ENCODE peak calls at places on chromosomes 13 and 19, in seven cellular contexts. S is IMR-90, F is kidney epithelial cell, C is AG04450, J is GM12865, B is GM06990, Q is MCF 10A. U is an unnamed sample.

GRCh38 chr13:97369269-97369893 is 64.6 kb upstream of the RAP2A start:
- DNase-seq in C (no peak), F (no peak), S (no peak), J (peak), Q (peak), B (peak), U (no peak)

GRCh38 chr19:16153582-16154336 is 10.3 kb downstream of the HSH2D start:
- DNase-seq in J (peak), F (no peak), Q (no peak), C (no peak), B (no peak), S (no peak), U (no peak)

GRCh38 chr13:47417485-47417884 is 520.6 kb upstream of the HTR2A start:
- DNase-seq in J (no peak), Q (no peak), C (no peak), S (no peak), F (no peak), B (no peak), U (no peak)

GRCh38 chr13:100543872-100544602 is 44.6 kb downstream of the GGACT start:
- DNase-seq in Q (no peak), J (no peak), B (no peak), F (peak), C (no peak), S (no peak), U (no peak)

GRCh38 chr13:113113846-113114271 is 8.3 kb downstream of the F7 start:
- DNase-seq in J (no peak), B (no peak), Q (no peak), F (no peak), C (no peak), S (no peak), U (no peak)

GRCh38 chr19:34096020-34096915 is 76.0 kb upstream of the LSM14A start:
- DNase-seq in J (peak), F (peak), B (no peak), S (peak), C (peak), Q (peak), U (peak)

GRCh38 chr19:56566904-56567273 is 379 bp upstream of the ZNF470 start:
- DNase-seq in Q (no peak), C (no peak), S (no peak), B (no peak), F (no peak), J (peak), U (no peak)

GRCh38 chr13:23771966-23772365 is 117.2 kb downstream of the MIPEP start:
- DNase-seq in J (no peak), F (no peak), S (no peak), B (no peak), C (no peak), Q (no peak), U (no peak)

GRCh38 chr19:1390594-1391423 is 7.1 kb downstream of the NDUFS7 start:
- DNase-seq in Q (no peak), S (no peak), F (no peak), C (no peak), J (no peak), B (no peak), U (no peak)

GRCh38 chr13:30581582-30581981 is 36.1 kb upstream of the USPL1 start:
- DNase-seq in F (no peak), S (peak), Q (peak), B (no peak), J (peak), C (no peak), U (peak)

GRCh38 chr13:93066187-93066586 is 160.4 kb upstream of the GPC6 start:
- DNase-seq in J (no peak), C (peak), F (no peak), B (no peak), Q (peak), S (peak), U (peak)

GRCh38 chr19:51511353-51511752 is 9.8 kb upstream of the SIGLEC12 start:
- DNase-seq in S (no peak), Q (peak), F (no peak), C (no peak), J (peak), B (no peak), U (no peak)

GRCh38 chr13:22880756-22881701 is 299.8 kb upstream of the SGCG start:
- DNase-seq in J (no peak), Q (no peak), F (no peak), B (no peak), C (no peak), S (no peak), U (no peak)

GRCh38 chr19:7522923-7523667 is 671 bp downstream of the MCOLN1 start:
- DNase-seq in Q (no peak), B (no peak), C (no peak), S (no peak), F (no peak), J (no peak), U (peak)

GRCh38 chr13:102729560-102730275 is 34.9 kb upstream of the METTL21C start:
- DNase-seq in B (no peak), S (peak), Q (peak), J (no peak), F (no peak), C (no peak), U (peak)

GRCh38 chr19:45677351-45678230 is 9.6 kb downstream of the GIPR start:
- DNase-seq in F (peak), B (peak), C (no peak), Q (peak), J (peak), S (peak), U (peak)
- TF ChIP-seq CTCF in F (peak), B (peak), C (no peak), Q (no peak), J (peak), S (no peak), U (no peak)

GRCh38 chr19:17309962-17310461 is 649 bp downstream of the DDA1 start:
- DNase-seq in B (no peak), S (no peak), Q (no peak), J (no peak), C (no peak), F (no peak), U (no peak)

GRCh38 chr19:17306285-17306714 is 628 bp downstream of the MRPL34 start:
- DNase-seq in J (no peak), F (no peak), B (no peak), C (no peak), S (no peak), Q (no peak), U (no peak)

GRCh38 chr19:17307876-17308377 is 1.4 kb upstream of the DDA1 start:
- DNase-seq in S (no peak), F (no peak), B (no peak), C (no peak), J (no peak), Q (no peak), U (no peak)

GRCh38 chr19:17311455-17312248 is 2.3 kb downstream of the DDA1 start:
- DNase-seq in B (no peak), Q (peak), F (peak), S (peak), C (no peak), J (no peak), U (peak)

DNA sequence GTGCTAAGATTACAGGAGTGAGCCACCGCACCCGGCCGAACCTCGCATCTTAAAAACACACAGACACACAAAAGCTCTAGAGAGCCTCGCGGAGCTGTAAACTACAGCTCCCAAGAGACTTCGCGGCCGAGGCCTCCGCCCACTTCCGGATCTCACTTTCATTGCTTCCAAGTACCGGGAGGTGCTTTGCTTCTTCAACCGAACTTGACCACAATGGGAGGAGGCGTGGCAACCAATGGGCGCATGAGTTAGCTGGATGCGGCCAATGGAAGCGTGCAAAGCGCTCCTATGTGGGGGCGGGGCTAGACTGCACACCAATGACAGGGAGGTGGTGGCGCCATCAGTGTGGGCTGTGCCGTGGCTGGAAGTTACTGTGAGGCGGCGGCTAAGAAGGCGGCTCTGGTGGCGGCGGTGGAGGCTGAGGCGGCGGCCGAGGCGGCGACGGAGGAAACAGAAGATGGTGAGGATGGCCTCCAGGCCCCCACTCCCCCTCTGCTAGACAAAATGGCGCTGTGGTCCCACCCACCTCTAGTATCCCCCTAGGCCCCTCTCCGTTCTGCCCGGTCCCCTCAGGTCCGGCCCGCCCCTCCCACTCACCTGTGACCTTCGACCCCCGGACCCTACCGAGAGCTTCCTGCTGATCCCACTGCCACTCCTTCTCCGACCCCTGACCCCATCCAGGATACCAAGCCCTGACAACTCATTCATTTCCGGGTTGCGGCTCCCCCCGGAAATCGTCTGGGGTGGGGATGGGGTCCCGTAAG is at the start of gene DDA1:
- DNase-seq in S (peak), F (peak), J (peak), B (peak), C (peak), Q (peak), U (peak)
- TF ChIP-seq CTCF in S (no peak), F (no peak), J (no peak), B (no peak), C (no peak), Q (no peak), U (no peak)

DNA sequence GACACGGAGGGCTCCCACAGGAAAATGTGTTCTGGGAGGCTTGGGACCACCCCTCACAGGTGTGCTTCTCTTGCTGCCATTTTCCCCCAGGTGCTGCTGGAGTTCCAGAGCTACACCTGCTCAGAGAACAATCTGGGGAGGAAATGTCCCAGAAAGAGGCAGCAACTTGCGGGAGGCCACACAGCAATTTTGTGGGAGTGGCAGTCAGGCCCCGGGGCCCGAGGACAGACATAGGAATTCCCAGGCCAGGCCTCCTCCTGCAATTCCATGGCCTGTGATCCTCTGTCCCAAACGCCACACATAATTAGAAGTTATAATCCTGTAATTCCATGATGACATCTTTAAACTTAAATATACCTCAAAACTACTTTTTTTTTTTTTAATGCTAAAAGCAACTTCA is 1.8 kb downstream of the RHPN2 start:
- DNase-seq in B (no peak), J (no peak), F (no peak), S (no peak), C (no peak), Q (no peak), U (no peak)
- TF ChIP-seq CTCF in B (no peak), J (no peak), F (no peak), S (no peak), C (no peak), Q (no peak), U (no peak)

GRCh38 chr19:40521276-40521675 is 54.5 kb downstream of the SPTBN4 start:
- DNase-seq in S (peak), C (no peak), J (peak), Q (peak), B (no peak), F (no peak), U (peak)
- TF ChIP-seq CTCF in S (peak), C (peak), J (peak), Q (peak), B (peak), F (no peak), U (peak)

GRCh38 chr19:17606786-17607185 is 51.3 kb downstream of the COLGALT1 start:
- DNase-seq in C (no peak), J (no peak), F (no peak), B (no peak), Q (no peak), S (no peak), U (no peak)
- TF ChIP-seq CTCF in C (no peak), J (no peak), F (no peak), B (no peak), Q (no peak), S (no peak), U (no peak)

GRCh38 chr19:58304748-58305064 is 471 bp upstream of the ERVK3-1 start:
- DNase-seq in S (no peak), Q (no peak), F (no peak), C (no peak), B (no peak), J (no peak), U (no peak)

GRCh38 chr19:58304255-58304654 is 922 bp upstream of the ERVK3-1 start:
- DNase-seq in J (no peak), F (no peak), S (no peak), C (no peak), B (no peak), Q (no peak), U (no peak)

GRCh38 chr19:58305932-58306323 is 751 bp downstream of the ERVK3-1 start:
- DNase-seq in J (peak), S (no peak), F (no peak), C (no peak), B (no peak), Q (no peak), U (peak)

GRCh38 chr19:58307736-58308135 is 2.6 kb downstream of the ERVK3-1 start:
- DNase-seq in F (no peak), J (no peak), B (no peak), Q (no peak), S (no peak), C (no peak), U (no peak)

DNA sequence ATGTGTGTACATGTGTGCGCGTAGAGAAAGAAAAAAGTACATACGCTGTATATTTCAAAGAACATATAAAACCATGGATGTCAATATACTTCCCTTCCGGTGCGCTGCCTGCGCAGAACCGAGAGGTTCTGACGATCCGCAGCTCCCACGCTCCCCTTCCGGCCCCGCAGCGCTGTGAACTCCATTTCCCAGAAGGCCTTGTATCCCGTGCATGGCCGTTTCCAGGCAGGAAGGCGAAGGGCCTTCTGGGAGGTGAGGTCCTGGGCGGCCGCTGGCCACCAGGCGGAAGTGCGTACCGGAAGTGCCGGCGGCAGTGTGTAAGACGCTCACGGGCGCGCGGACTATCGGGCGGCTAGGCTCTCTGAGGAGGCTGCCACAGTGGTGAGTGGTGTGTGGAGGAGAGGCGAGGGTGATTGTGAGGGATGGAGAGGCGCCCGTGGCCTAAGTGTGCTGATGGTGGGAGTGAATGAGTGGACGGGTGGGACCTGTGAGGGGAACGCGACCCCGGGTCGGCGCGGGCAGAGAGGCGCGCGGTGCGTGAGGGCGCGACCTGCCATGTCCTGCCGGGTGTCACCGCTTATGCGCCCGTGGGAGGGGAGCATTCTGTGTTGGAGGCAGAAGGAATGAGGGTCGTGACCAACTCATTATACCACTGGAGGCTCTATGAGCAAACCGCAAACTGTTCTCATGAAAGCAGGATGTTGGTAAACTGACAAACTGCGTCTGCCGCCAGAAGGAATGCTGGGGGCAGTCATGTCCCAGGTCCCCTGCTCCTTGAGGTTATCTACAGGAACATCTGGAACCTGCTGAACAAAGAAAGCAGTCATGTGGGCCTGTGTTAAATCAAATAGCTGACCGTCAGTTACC is at the start of gene ERVK3-1:
- DNase-seq in B (peak), F (peak), C (peak), S (peak), Q (peak), J (peak), U (peak)
- TF ChIP-seq CTCF in B (no peak), F (no peak), C (peak), S (no peak), Q (no peak), J (no peak), U (no peak)

DNA sequence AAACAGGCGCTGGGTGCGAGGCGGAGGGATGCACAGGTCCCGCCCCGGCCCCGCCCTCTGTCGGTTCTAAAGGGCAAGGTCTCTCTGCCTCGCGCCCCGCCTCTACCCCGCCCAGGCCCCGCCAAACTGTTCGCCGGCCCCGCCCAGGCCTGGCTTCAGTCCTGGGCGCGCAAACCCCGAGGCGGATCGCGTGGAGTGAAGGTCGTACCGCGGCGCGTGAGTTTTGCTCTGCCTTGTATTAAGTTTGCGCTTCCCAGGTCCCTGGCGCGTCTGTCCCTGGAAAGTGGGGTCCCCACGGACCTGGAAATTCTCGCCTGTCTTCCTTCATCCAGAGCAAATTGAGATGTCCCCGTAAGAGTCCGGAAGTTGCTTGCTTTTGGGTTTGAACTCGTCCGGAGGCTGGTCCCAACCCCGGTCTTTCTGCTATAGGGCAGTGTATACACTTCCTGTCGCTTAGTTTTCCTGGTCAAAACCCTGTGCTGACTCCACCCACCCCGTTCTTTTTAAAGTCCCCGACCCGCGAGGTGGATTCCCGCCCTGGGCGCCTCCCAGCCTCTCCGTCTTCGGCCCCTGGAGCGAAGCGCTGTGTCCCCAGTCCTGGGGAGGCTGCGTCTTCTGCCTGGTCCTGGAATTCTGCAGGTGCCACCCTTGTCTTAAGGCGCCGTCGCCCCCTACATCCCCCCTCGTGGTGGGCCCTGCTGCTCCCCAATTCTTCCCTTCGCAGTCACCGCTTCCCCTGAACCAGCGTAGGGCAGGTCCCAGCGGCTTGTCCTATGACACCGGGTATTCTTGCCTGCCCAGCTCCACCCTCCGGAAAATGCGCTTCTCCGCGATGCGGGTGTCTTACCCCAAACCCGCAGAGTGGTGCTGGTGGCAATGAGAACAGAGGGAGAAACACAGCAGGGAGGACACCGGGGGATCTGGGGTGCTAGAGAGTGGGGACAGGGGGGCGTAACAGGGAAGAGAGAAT is 8.6 kb downstream of the ZNF808 start:
- DNase-seq in B (peak), Q (peak), C (peak), F (no peak), J (peak), S (peak), U (peak)
- TF ChIP-seq CTCF in B (no peak), Q (no peak), C (no peak), F (peak), J (no peak), S (no peak), U (no peak)

DNA sequence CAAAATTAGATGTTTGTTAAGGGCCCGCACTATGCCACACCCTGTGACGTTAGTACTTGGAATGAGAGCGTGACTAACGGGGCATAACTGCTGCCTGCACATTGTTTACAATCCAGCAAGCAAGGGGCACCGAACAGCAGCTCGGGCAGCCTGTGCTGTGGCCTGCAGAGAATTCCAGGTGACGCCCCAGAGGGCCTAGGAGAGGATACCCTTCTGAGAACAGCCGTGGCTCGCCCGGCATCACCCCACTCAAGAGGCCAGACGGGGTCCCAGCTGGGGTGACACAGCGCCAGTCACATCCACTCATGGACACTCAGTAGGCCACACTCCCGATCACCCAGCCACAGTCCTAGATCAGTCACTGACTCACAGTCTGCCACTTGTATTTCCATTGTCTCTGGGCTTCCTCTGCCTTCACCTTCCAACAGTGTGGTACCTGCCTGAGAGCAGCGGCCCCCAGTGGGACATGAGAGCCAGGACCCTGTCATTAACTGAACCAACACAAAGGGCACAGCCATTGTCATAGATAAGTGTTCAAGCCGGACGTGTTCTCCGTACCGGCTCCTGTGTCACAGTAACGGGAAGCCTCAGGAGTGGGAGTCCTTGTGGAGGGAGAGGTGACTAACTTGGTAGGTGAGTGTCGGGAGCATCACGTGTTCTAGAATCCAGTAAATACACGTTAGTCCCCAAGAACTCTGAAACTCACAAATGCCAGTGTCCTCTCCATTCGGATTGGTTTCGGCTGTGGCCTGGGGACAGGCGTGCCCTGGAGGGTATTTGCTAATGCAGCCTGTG is 7.5 kb downstream of the ZNF331 start:
- DNase-seq in S (peak), F (no peak), Q (peak), B (no peak), C (no peak), J (no peak), U (no peak)
- TF ChIP-seq CTCF in S (no peak), F (no peak), Q (no peak), B (no peak), C (no peak), J (no peak), U (no peak)

DNA sequence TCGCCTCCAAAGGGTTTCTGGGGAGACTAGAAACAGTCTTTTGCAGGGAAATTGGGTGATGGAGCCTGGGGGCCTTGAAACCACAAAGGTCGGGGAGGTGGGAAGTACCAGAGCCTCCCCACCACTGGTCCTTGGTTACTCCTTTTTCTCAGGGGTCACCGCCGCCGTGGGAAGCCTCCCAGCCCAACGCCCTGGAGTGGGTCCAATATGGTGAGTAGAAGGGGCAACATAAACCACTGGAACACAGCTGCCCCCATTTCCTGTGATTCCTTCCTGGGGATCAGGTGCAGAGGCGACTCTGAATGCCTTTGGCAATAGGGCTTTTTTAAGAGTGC is 5.8 kb downstream of the PGLYRP1 start:
- DNase-seq in J (no peak), B (no peak), Q (no peak), C (no peak), F (no peak), S (no peak), U (no peak)
- TF ChIP-seq CTCF in J (no peak), B (no peak), Q (no peak), C (no peak), F (no peak), S (no peak), U (no peak)

GRCh38 chr13:90455861-90456260 is 891.6 kb upstream of the MIR17HG start:
- DNase-seq in F (no peak), J (no peak), S (no peak), C (no peak), Q (no peak), B (no peak), U (peak)
- TF ChIP-seq CTCF in F (no peak), J (no peak), S (no peak), C (no peak), Q (no peak), B (no peak), U (no peak)

U was measured in fibroblast of pulmonary artery.